ENCODE peak calls at places on chromosomes 2 and 18, in seven cellular contexts. One of them, this sample, is unnamed.

GRCh38 chr18:32255570-32255969 is 65.7 kb downstream of the MEP1B start:
- DNase-seq in AG08395: no peak
- DNase-seq in heart right ventricle: no peak
- DNase-seq in HEK293T: no peak
- DNase-seq in neural crest cell: no peak
- DNase-seq in progenitor cell of endocrine pancreas: no peak
- DNase-seq in NT2/D1: no peak
- DNase-seq in this sample: no peak

GRCh38 chr2:70084973-70085710 is 2.1 kb upstream of the PCBP1 start:
- DNase-seq in AG08395: no peak
- DNase-seq in heart right ventricle: no peak
- DNase-seq in HEK293T: no peak
- DNase-seq in neural crest cell: no peak
- DNase-seq in progenitor cell of endocrine pancreas: no peak
- DNase-seq in NT2/D1: peak; percentile 74
- DNase-seq in this sample: no peak

GRCh38 chr2:128178650-128179460 is 87.9 kb downstream of the UGGT1 start:
- DNase-seq in AG08395: peak; percentile 81
- DNase-seq in heart right ventricle: peak; percentile 32
- DNase-seq in HEK293T: peak; percentile 48
- DNase-seq in neural crest cell: peak; percentile 35
- DNase-seq in progenitor cell of endocrine pancreas: peak; percentile 17
- DNase-seq in NT2/D1: peak; percentile 46
- DNase-seq in this sample: peak; percentile 61

GRCh38 chr2:134504586-134505336 is 214.0 kb downstream of the TMEM163 start:
- DNase-seq in AG08395: no peak
- DNase-seq in heart right ventricle: no peak
- DNase-seq in HEK293T: no peak
- DNase-seq in neural crest cell: no peak
- DNase-seq in progenitor cell of endocrine pancreas: no peak
- DNase-seq in NT2/D1: no peak
- DNase-seq in this sample: no peak

GRCh38 chr2:30612371-30612770 is 165.3 kb downstream of the LCLAT1 start:
- DNase-seq in AG08395: no peak
- DNase-seq in heart right ventricle: no peak
- DNase-seq in HEK293T: no peak
- DNase-seq in neural crest cell: no peak
- DNase-seq in progenitor cell of endocrine pancreas: no peak
- DNase-seq in NT2/D1: no peak
- DNase-seq in this sample: no peak

GRCh38 chr2:149431337-149431736 is 101.0 kb downstream of the LYPD6 start:
- DNase-seq in AG08395: peak; percentile 31
- DNase-seq in heart right ventricle: no peak
- DNase-seq in HEK293T: no peak
- DNase-seq in neural crest cell: no peak
- DNase-seq in progenitor cell of endocrine pancreas: no peak
- DNase-seq in NT2/D1: no peak
- DNase-seq in this sample: no peak

GRCh38 chr2:66565291-66565690 is 130.4 kb downstream of the MEIS1 start:
- DNase-seq in AG08395: no peak
- DNase-seq in heart right ventricle: no peak
- DNase-seq in HEK293T: no peak
- DNase-seq in neural crest cell: no peak
- DNase-seq in progenitor cell of endocrine pancreas: no peak
- DNase-seq in NT2/D1: no peak
- DNase-seq in this sample: no peak

GRCh38 chr2:220076734-220077133 is 449.3 kb downstream of the SLC4A3 start:
- DNase-seq in AG08395: peak; percentile 66
- DNase-seq in heart right ventricle: no peak
- DNase-seq in HEK293T: peak; percentile 27
- DNase-seq in neural crest cell: peak; percentile 20
- DNase-seq in progenitor cell of endocrine pancreas: no peak
- DNase-seq in NT2/D1: no peak
- DNase-seq in this sample: peak; percentile 96

GRCh38 chr2:74834806-74835755 is 1.2 kb downstream of the HK2 start:
- DNase-seq in AG08395: peak; percentile 27
- DNase-seq in heart right ventricle: peak; percentile 27
- DNase-seq in HEK293T: peak; percentile 49
- DNase-seq in neural crest cell: peak; percentile 53
- DNase-seq in progenitor cell of endocrine pancreas: peak; percentile 47
- DNase-seq in NT2/D1: peak; percentile 92
- DNase-seq in this sample: no peak

GRCh38 chr2:109280804-109281203 is 151.8 kb downstream of the SH3RF3 start:
- DNase-seq in AG08395: no peak
- DNase-seq in heart right ventricle: no peak
- DNase-seq in HEK293T: no peak
- DNase-seq in neural crest cell: no peak
- DNase-seq in progenitor cell of endocrine pancreas: no peak
- DNase-seq in NT2/D1: no peak
- DNase-seq in this sample: peak; percentile 36

GRCh38 chr2:43269074-43269572 is 42.7 kb upstream of the ZFP36L2 start:
- DNase-seq in AG08395: peak; percentile 93
- DNase-seq in heart right ventricle: peak; percentile 80
- DNase-seq in HEK293T: no peak
- DNase-seq in neural crest cell: no peak
- DNase-seq in progenitor cell of endocrine pancreas: no peak
- DNase-seq in NT2/D1: no peak
- DNase-seq in this sample: no peak

GRCh38 chr2:104472076-104472475 is 381.8 kb upstream of the POU3F3 start:
- DNase-seq in AG08395: no peak
- DNase-seq in heart right ventricle: no peak
- DNase-seq in HEK293T: no peak
- DNase-seq in neural crest cell: no peak
- DNase-seq in progenitor cell of endocrine pancreas: no peak
- DNase-seq in NT2/D1: no peak
- DNase-seq in this sample: no peak